ENCODE peak calls at places on chromosomes 4 and X, in eight cellular contexts. N is cardiac muscle cell; C is epithelial cell of esophagus; D is GF-D8; B is mucosa of descending colon; O is ovary; L is upper lobe of right lung; P is stimulated activated CD4-positive, alpha-beta T cell treated with anti-CD3 and anti-CD28 coated beads, Interleukin-1b, Interleukin-23, amount 100 ng/mL, for 24 hours. F is an unnamed sample.

GRCh38 chr4:81631958-81632439 is 160.3 kb upstream of the RASGEF1B start:
- DNase-seq in C (peak; percentile 100), D (no peak), O (no peak), B (no peak), P (no peak), N (peak; percentile 49), L (no peak), F (no peak)

GRCh38 chr4:834368-835147 is 8.6 kb upstream of the CPLX1 start:
- DNase-seq in O (no peak), N (no peak), P (no peak), L (peak; percentile 57), D (no peak), B (no peak), C (no peak), F (peak; percentile 11)

GRCh38 chr4:111228396-111228795 is 605.5 kb upstream of the PITX2 start:
- DNase-seq in L (no peak), D (no peak), O (no peak), N (no peak), B (no peak), C (no peak), P (no peak), F (no peak)

GRCh38 chrX:57821703-57822375 is 88.4 kb downstream of the ZXDA start:
- DNase-seq in P (no peak), O (peak; percentile 42), N (peak; percentile 59), B (no peak), D (no peak), L (no peak), C (peak; percentile 60), F (no peak)

GRCh38 chr4:94369046-94369445 is 26.4 kb upstream of the HPGDS start:
- DNase-seq in P (no peak), C (no peak), O (no peak), L (no peak), N (no peak), D (no peak), B (no peak), F (no peak)

GRCh38 chr4:77314697-77315096 is 157.7 kb downstream of the CCNG2 start:
- DNase-seq in O (no peak), L (no peak), P (no peak), N (no peak), C (no peak), D (no peak), B (no peak), F (no peak)

GRCh38 chrX:153726286-153727107 is 1.8 kb downstream of the ABCD1 start:
- DNase-seq in B (peak; percentile 69), C (no peak), O (peak; percentile 63), D (peak; percentile 28), L (peak; percentile 82), P (no peak), N (peak; percentile 77), F (peak; percentile 82)

GRCh38 chr4:183073838-183074145 is 25.3 kb upstream of the WWC2 start:
- DNase-seq in L (no peak), N (no peak), O (no peak), C (no peak), D (no peak), P (no peak), B (no peak), F (no peak)

GRCh38 chr4:168537556-168537955 is 40.7 kb downstream of the PALLD start:
- DNase-seq in N (no peak), L (no peak), O (no peak), P (no peak), B (no peak), D (no peak), C (peak; percentile 20), F (no peak)

GRCh38 chr4:21470531-21470930 is 478.0 kb downstream of the KCNIP4 start:
- DNase-seq in O (no peak), D (no peak), P (no peak), C (peak; percentile 68), B (no peak), N (no peak), L (no peak), F (no peak)

GRCh38 chr4:159410076-159410777 is 307.3 kb downstream of the RAPGEF2 start:
- DNase-seq in O (no peak), N (no peak), L (no peak), P (no peak), C (peak; percentile 80), B (no peak), D (no peak), F (no peak)

GRCh38 chr4:66034671-66035070 is 364.4 kb upstream of the EPHA5 start:
- DNase-seq in N (no peak), P (no peak), O (no peak), D (no peak), L (no peak), B (no peak), C (no peak), F (no peak)

GRCh38 chr4:16443504-16444088 is 217.3 kb upstream of the TAPT1 start:
- DNase-seq in B (no peak), N (peak; percentile 46), O (no peak), C (peak; percentile 53), L (no peak), P (no peak), D (no peak), F (no peak)

F was measured in Right ventricle myocardium inferior.